ENCODE peak calls at places on chromosomes 4 and X, in eight cellular contexts. One of them, this sample, is unnamed.

GRCh38 chr4:132445386-132445785 is 703.7 kb upstream of the PCDH10 start:
- DNase-seq in GM23338: no peak
- DNase-seq in spleen: no peak
- DNase-seq in prostate gland: no peak
- DNase-seq in HepG2: no peak
- DNase-seq in breast epithelium: no peak
- DNase-seq in endothelial cell of umbilical vein: no peak
- DNase-seq in HCT116: no peak
- DNase-seq in this sample: no peak

GRCh38 chr4:188374870-188375269 is 235.6 kb downstream of the TRIML1 start:
- DNase-seq in prostate gland: no peak
- DNase-seq in endothelial cell of umbilical vein: no peak
- DNase-seq in HCT116: no peak
- DNase-seq in breast epithelium: no peak
- DNase-seq in GM23338: no peak
- DNase-seq in HepG2: no peak
- DNase-seq in spleen: no peak
- DNase-seq in this sample: no peak

GRCh38 chrX:73127700-73128241 is 48.5 kb upstream of the PABPC1L2A start:
- DNase-seq in endothelial cell of umbilical vein: no peak
- DNase-seq in GM23338: peak; percentile 86
- DNase-seq in HCT116: no peak
- DNase-seq in spleen: peak; percentile 58
- DNase-seq in HepG2: no peak
- DNase-seq in breast epithelium: no peak
- DNase-seq in prostate gland: no peak
- DNase-seq in this sample: no peak

GRCh38 chrX:104659037-104659744 is 93.2 kb downstream of the IL1RAPL2 start:
- DNase-seq in breast epithelium: no peak
- DNase-seq in GM23338: no peak
- DNase-seq in prostate gland: peak; percentile 4
- DNase-seq in spleen: no peak
- DNase-seq in HepG2: no peak
- DNase-seq in HCT116: no peak
- DNase-seq in endothelial cell of umbilical vein: no peak
- DNase-seq in this sample: no peak

GRCh38 chrX:85052207-85052606 is 48.5 kb downstream of the APOOL start:
- DNase-seq in endothelial cell of umbilical vein: peak; percentile 0
- DNase-seq in GM23338: no peak
- DNase-seq in spleen: no peak
- DNase-seq in breast epithelium: no peak
- DNase-seq in HCT116: no peak
- DNase-seq in prostate gland: no peak
- DNase-seq in HepG2: no peak
- DNase-seq in this sample: no peak

GRCh38 chr4:74878323-74878722 is 54.6 kb upstream of the PARM1 start:
- DNase-seq in breast epithelium: no peak
- DNase-seq in prostate gland: no peak
- DNase-seq in GM23338: no peak
- DNase-seq in endothelial cell of umbilical vein: no peak
- DNase-seq in HepG2: no peak
- DNase-seq in HCT116: no peak
- DNase-seq in spleen: no peak
- DNase-seq in this sample: no peak

GRCh38 chr4:184453402-184454160 is 20.8 kb downstream of the IRF2 start:
- DNase-seq in prostate gland: peak; percentile 27
- DNase-seq in HepG2: no peak
- DNase-seq in HCT116: no peak
- DNase-seq in endothelial cell of umbilical vein: peak; percentile 80
- DNase-seq in breast epithelium: no peak
- DNase-seq in spleen: no peak
- DNase-seq in GM23338: peak; percentile 47
- DNase-seq in this sample: no peak

GRCh38 chrX:41014776-41015175 is 70.5 kb upstream of the USP9X start:
- DNase-seq in endothelial cell of umbilical vein: no peak
- DNase-seq in spleen: no peak
- DNase-seq in GM23338: no peak
- DNase-seq in breast epithelium: no peak
- DNase-seq in HCT116: peak; percentile 51
- DNase-seq in prostate gland: no peak
- DNase-seq in HepG2: no peak
- DNase-seq in this sample: no peak

GRCh38 chr4:94574616-94575015 is 122.9 kb downstream of the PDLIM5 start:
- DNase-seq in HepG2: no peak
- DNase-seq in spleen: no peak
- DNase-seq in prostate gland: no peak
- DNase-seq in endothelial cell of umbilical vein: no peak
- DNase-seq in HCT116: no peak
- DNase-seq in breast epithelium: no peak
- DNase-seq in GM23338: no peak
- DNase-seq in this sample: no peak

GRCh38 chr4:53306729-53307128 is 59.1 kb downstream of the SCFD2 start:
- DNase-seq in HepG2: no peak
- DNase-seq in HCT116: no peak
- DNase-seq in breast epithelium: no peak
- DNase-seq in GM23338: no peak
- DNase-seq in spleen: no peak
- DNase-seq in prostate gland: no peak
- DNase-seq in endothelial cell of umbilical vein: peak; percentile 16
- DNase-seq in this sample: peak; percentile 33

GRCh38 chrX:136636121-136636520 is 11.8 kb upstream of the CD40LG start:
- DNase-seq in prostate gland: no peak
- DNase-seq in HCT116: no peak
- DNase-seq in endothelial cell of umbilical vein: no peak
- DNase-seq in HepG2: no peak
- DNase-seq in spleen: no peak
- DNase-seq in breast epithelium: no peak
- DNase-seq in GM23338: peak; percentile 42
- DNase-seq in this sample: no peak

GRCh38 chr4:153113061-153113837 is 91.0 kb upstream of the TRIM2 start:
- DNase-seq in endothelial cell of umbilical vein: no peak
- DNase-seq in spleen: no peak
- DNase-seq in GM23338: no peak
- DNase-seq in breast epithelium: no peak
- DNase-seq in prostate gland: no peak
- DNase-seq in HCT116: no peak
- DNase-seq in HepG2: no peak
- DNase-seq in this sample: no peak

GRCh38 chr4:23873717-23874535 is 15.9 kb downstream of the PPARGC1A start:
- DNase-seq in GM23338: no peak
- DNase-seq in prostate gland: no peak
- DNase-seq in HCT116: no peak
- DNase-seq in breast epithelium: no peak
- DNase-seq in spleen: no peak
- DNase-seq in HepG2: no peak
- DNase-seq in endothelial cell of umbilical vein: no peak
- DNase-seq in this sample: no peak

GRCh38 chr4:6250235-6250983 is 19.2 kb upstream of the WFS1 start:
- DNase-seq in breast epithelium: no peak
- DNase-seq in HCT116: peak; percentile 76
- DNase-seq in GM23338: peak; percentile 90
- DNase-seq in endothelial cell of umbilical vein: peak; percentile 74
- DNase-seq in prostate gland: peak; percentile 67
- DNase-seq in spleen: peak; percentile 51
- DNase-seq in HepG2: peak; percentile 67
- DNase-seq in this sample: peak; percentile 76

GRCh38 chrX:19554786-19555185 is 39.5 kb upstream of the MAP3K15 start:
- DNase-seq in GM23338: no peak
- DNase-seq in breast epithelium: no peak
- DNase-seq in endothelial cell of umbilical vein: no peak
- DNase-seq in HepG2: no peak
- DNase-seq in HCT116: no peak
- DNase-seq in prostate gland: no peak
- DNase-seq in spleen: no peak
- DNase-seq in this sample: no peak

GRCh38 chr4:116055857-116056827 is 942.7 kb upstream of the NDST4 start:
- DNase-seq in HCT116: peak; percentile 22
- DNase-seq in endothelial cell of umbilical vein: peak; percentile 13
- DNase-seq in GM23338: peak; percentile 35
- DNase-seq in breast epithelium: no peak
- DNase-seq in HepG2: no peak
- DNase-seq in prostate gland: no peak
- DNase-seq in spleen: no peak
- DNase-seq in this sample: peak; percentile 1

GRCh38 chr4:137156054-137156453 is 376.2 kb downstream of the PCDH18 start:
- DNase-seq in endothelial cell of umbilical vein: no peak
- DNase-seq in breast epithelium: no peak
- DNase-seq in GM23338: no peak
- DNase-seq in spleen: no peak
- DNase-seq in prostate gland: no peak
- DNase-seq in HepG2: no peak
- DNase-seq in HCT116: no peak
- DNase-seq in this sample: no peak

GRCh38 chr4:172352351-172352750 is 539.1 kb downstream of the GALNTL6 start:
- DNase-seq in GM23338: no peak
- DNase-seq in HCT116: no peak
- DNase-seq in breast epithelium: no peak
- DNase-seq in spleen: no peak
- DNase-seq in HepG2: no peak
- DNase-seq in prostate gland: no peak
- DNase-seq in endothelial cell of umbilical vein: no peak
- DNase-seq in this sample: no peak

GRCh38 chr4:172357006-172357405 is 543.8 kb downstream of the GALNTL6 start:
- DNase-seq in HepG2: no peak
- DNase-seq in spleen: no peak
- DNase-seq in breast epithelium: no peak
- DNase-seq in GM23338: no peak
- DNase-seq in endothelial cell of umbilical vein: no peak
- DNase-seq in HCT116: no peak
- DNase-seq in prostate gland: no peak
- DNase-seq in this sample: no peak

GRCh38 chr4:172356002-172356401 is 542.8 kb downstream of the GALNTL6 start:
- DNase-seq in GM23338: no peak
- DNase-seq in HCT116: no peak
- DNase-seq in breast epithelium: no peak
- DNase-seq in spleen: no peak
- DNase-seq in HepG2: no peak
- DNase-seq in prostate gland: no peak
- DNase-seq in endothelial cell of umbilical vein: no peak
- DNase-seq in this sample: no peak
- TF ChIP-seq POLR2AphosphoS5 in GM23338: no peak
- TF ChIP-seq POLR2AphosphoS5 in HCT116: no peak
- TF ChIP-seq POLR2AphosphoS5 in breast epithelium: no peak
- TF ChIP-seq POLR2AphosphoS5 in spleen: no peak
- TF ChIP-seq POLR2AphosphoS5 in HepG2: no peak
- TF ChIP-seq POLR2AphosphoS5 in prostate gland: peak; percentile 7
- TF ChIP-seq POLR2AphosphoS5 in endothelial cell of umbilical vein: no peak
- TF ChIP-seq POLR2AphosphoS5 in this sample: no peak

GRCh38 chrX:154050113-154050495 is 30.4 kb upstream of the IRAK1 start:
- DNase-seq in GM23338: no peak
- DNase-seq in HCT116: no peak
- DNase-seq in HepG2: no peak
- DNase-seq in breast epithelium: no peak
- DNase-seq in prostate gland: no peak
- DNase-seq in endothelial cell of umbilical vein: no peak
- DNase-seq in spleen: no peak
- DNase-seq in this sample: no peak
- H3K4me1 ChIP-seq in GM23338: no peaks in the 10 kb centered on the region
- H3K4me1 ChIP-seq in HCT116: no peaks in the 10 kb centered on the region
- H3K4me1 ChIP-seq in HepG2: peaks cover 10% of the 10 kb centered on the region
- H3K4me1 ChIP-seq in breast epithelium: peaks cover 3% of the 10 kb centered on the region
- H3K4me1 ChIP-seq in prostate gland: no peaks in the 10 kb centered on the region
- H3K4me1 ChIP-seq in endothelial cell of umbilical vein: peaks cover 24% of the 10 kb centered on the region
- H3K4me1 ChIP-seq in spleen: peaks cover 52% of the 10 kb centered on the region
- H3K4me1 ChIP-seq in this sample: peaks cover 13% of the 10 kb centered on the region

GRCh38 chr4:7254736-7255487 is 62.6 kb downstream of the SORCS2 start:
- DNase-seq in GM23338: no peak
- DNase-seq in prostate gland: no peak
- DNase-seq in spleen: no peak
- DNase-seq in endothelial cell of umbilical vein: no peak
- DNase-seq in HCT116: no peak
- DNase-seq in breast epithelium: no peak
- DNase-seq in HepG2: no peak
- DNase-seq in this sample: no peak

GRCh38 chr4:7255488-7255881 is 63.1 kb downstream of the SORCS2 start:
- DNase-seq in prostate gland: no peak
- DNase-seq in HepG2: no peak
- DNase-seq in endothelial cell of umbilical vein: no peak
- DNase-seq in GM23338: no peak
- DNase-seq in HCT116: no peak
- DNase-seq in breast epithelium: no peak
- DNase-seq in spleen: no peak
- DNase-seq in this sample: peak; percentile 48

GRCh38 chr4:7259039-7259438 is 66.7 kb downstream of the SORCS2 start:
- DNase-seq in HCT116: no peak
- DNase-seq in spleen: no peak
- DNase-seq in endothelial cell of umbilical vein: no peak
- DNase-seq in GM23338: no peak
- DNase-seq in HepG2: no peak
- DNase-seq in breast epithelium: no peak
- DNase-seq in prostate gland: no peak
- DNase-seq in this sample: no peak

GRCh38 chr4:7255996-7256395 is 63.7 kb downstream of the SORCS2 start:
- DNase-seq in breast epithelium: no peak
- DNase-seq in endothelial cell of umbilical vein: no peak
- DNase-seq in GM23338: no peak
- DNase-seq in prostate gland: no peak
- DNase-seq in HepG2: no peak
- DNase-seq in HCT116: no peak
- DNase-seq in spleen: no peak
- DNase-seq in this sample: no peak

GRCh38 chr4:7256989-7257810 is 64.9 kb downstream of the SORCS2 start:
- DNase-seq in HepG2: no peak
- DNase-seq in spleen: no peak
- DNase-seq in HCT116: no peak
- DNase-seq in endothelial cell of umbilical vein: no peak
- DNase-seq in GM23338: no peak
- DNase-seq in breast epithelium: no peak
- DNase-seq in prostate gland: no peak
- DNase-seq in this sample: peak; percentile 64
- TF ChIP-seq POLR2AphosphoS5 in HepG2: no peak
- TF ChIP-seq POLR2AphosphoS5 in spleen: no peak
- TF ChIP-seq POLR2AphosphoS5 in HCT116: no peak
- TF ChIP-seq POLR2AphosphoS5 in endothelial cell of umbilical vein: no peak
- TF ChIP-seq POLR2AphosphoS5 in GM23338: no peak
- TF ChIP-seq POLR2AphosphoS5 in breast epithelium: no peak
- TF ChIP-seq POLR2AphosphoS5 in prostate gland: no peak
- TF ChIP-seq POLR2AphosphoS5 in this sample: no peak

GRCh38 chr4:179664628-179665027 is 2222.4 kb upstream of the AGA start:
- DNase-seq in breast epithelium: no peak
- DNase-seq in endothelial cell of umbilical vein: no peak
- DNase-seq in prostate gland: no peak
- DNase-seq in HepG2: no peak
- DNase-seq in spleen: no peak
- DNase-seq in HCT116: no peak
- DNase-seq in GM23338: no peak
- DNase-seq in this sample: no peak

GRCh38 chr4:179671609-179672008 is 2229.4 kb upstream of the AGA start:
- DNase-seq in prostate gland: no peak
- DNase-seq in spleen: no peak
- DNase-seq in GM23338: peak; percentile 4
- DNase-seq in breast epithelium: no peak
- DNase-seq in HCT116: no peak
- DNase-seq in endothelial cell of umbilical vein: no peak
- DNase-seq in HepG2: no peak
- DNase-seq in this sample: peak; percentile 4

GRCh38 chr4:179662522-179662921 is 2220.3 kb upstream of the AGA start:
- DNase-seq in endothelial cell of umbilical vein: no peak
- DNase-seq in breast epithelium: no peak
- DNase-seq in spleen: no peak
- DNase-seq in HepG2: no peak
- DNase-seq in GM23338: no peak
- DNase-seq in HCT116: no peak
- DNase-seq in prostate gland: no peak
- DNase-seq in this sample: no peak

GRCh38 chr4:179663641-179664431 is 2221.6 kb upstream of the AGA start:
- DNase-seq in HCT116: no peak
- DNase-seq in breast epithelium: no peak
- DNase-seq in endothelial cell of umbilical vein: no peak
- DNase-seq in prostate gland: no peak
- DNase-seq in GM23338: no peak
- DNase-seq in HepG2: no peak
- DNase-seq in spleen: no peak
- DNase-seq in this sample: no peak

GRCh38 chr4:179666226-179666625 is 2224.0 kb upstream of the AGA start:
- DNase-seq in breast epithelium: no peak
- DNase-seq in prostate gland: no peak
- DNase-seq in spleen: no peak
- DNase-seq in endothelial cell of umbilical vein: no peak
- DNase-seq in GM23338: peak; percentile 17
- DNase-seq in HCT116: no peak
- DNase-seq in HepG2: no peak
- DNase-seq in this sample: no peak
- H3K4me1 ChIP-seq in breast epithelium: no peaks in the 10 kb centered on the region
- H3K4me1 ChIP-seq in prostate gland: no peaks in the 10 kb centered on the region
- H3K4me1 ChIP-seq in spleen: no peaks in the 10 kb centered on the region
- H3K4me1 ChIP-seq in endothelial cell of umbilical vein: no peaks in the 10 kb centered on the region
- H3K4me1 ChIP-seq in GM23338: no peaks in the 10 kb centered on the region
- H3K4me1 ChIP-seq in HCT116: no peaks in the 10 kb centered on the region
- H3K4me1 ChIP-seq in HepG2: no peaks in the 10 kb centered on the region
- H3K4me1 ChIP-seq in this sample: no peaks in the 10 kb centered on the region